ENCODE peak calls at places on chromosomes 11 and 22, in ten cellular contexts. Z is uterus; X is GM12865; S is cardiac muscle cell; Y is effector memory CD4-positive, alpha-beta T cell; B is fibroblast of pulmonary artery; L is colonic mucosa; Q is PC-3; H is heart right ventricle; D is right cardiac atrium. V is an unnamed sample.

GRCh38 chr11:10181811-10182210 is 112.2 kb downstream of the SBF2 start:
- DNase-seq in Q (peak), Z (no peak), S (no peak), L (no peak), D (no peak), B (peak), Y (no peak), X (peak), H (no peak), V (peak)

GRCh38 chr11:62984451-62984991 is at the start of gene SLC22A6:
- DNase-seq in H (no peak), D (no peak), B (no peak), Y (no peak), Q (no peak), S (no peak), L (no peak), X (no peak), Z (no peak), V (no peak)

GRCh38 chr11:59523541-59523940 is 12.2 kb downstream of the OR4D9 start:
- DNase-seq in S (no peak), D (no peak), Z (no peak), L (no peak), H (no peak), X (no peak), Y (no peak), B (no peak), Q (peak), V (no peak)

GRCh38 chr11:35214792-35215193 is 75.8 kb downstream of the CD44 start:
- DNase-seq in B (peak), Y (no peak), X (no peak), Q (peak), L (no peak), H (no peak), D (no peak), Z (no peak), S (no peak), V (no peak)

GRCh38 chr11:10969387-10969786 is 111.5 kb upstream of the ZBED5 start:
- DNase-seq in S (no peak), H (no peak), B (no peak), L (no peak), Y (no peak), X (no peak), D (no peak), Q (no peak), Z (no peak), V (no peak)

GRCh38 chr11:69356703-69357457 is 62.9 kb downstream of the MYEOV start:
- DNase-seq in B (no peak), H (no peak), D (no peak), Z (no peak), S (no peak), Y (no peak), L (peak), Q (no peak), X (no peak), V (no peak)

GRCh38 chr22:48649466-48649865 is 1178.2 kb downstream of the BRD1 start:
- DNase-seq in Y (no peak), S (no peak), Q (no peak), X (no peak), Z (no peak), H (peak), B (no peak), D (peak), L (no peak), V (no peak)

GRCh38 chr11:35182317-35182939 is 43.5 kb downstream of the CD44 start:
- DNase-seq in L (no peak), Z (no peak), B (no peak), D (no peak), S (no peak), X (peak), Q (peak), Y (no peak), H (no peak), V (no peak)

GRCh38 chr11:94417386-94417987 is 16.3 kb upstream of the GPR83 start:
- DNase-seq in S (peak), B (peak), Z (no peak), Y (no peak), D (no peak), X (peak), Q (peak), L (no peak), H (no peak), V (peak)

GRCh38 chr11:118128821-118129474 is 23.7 kb downstream of the SCN4B start:
- DNase-seq in B (no peak), Z (no peak), S (no peak), L (no peak), H (no peak), D (no peak), Y (no peak), X (no peak), Q (no peak), V (no peak)

GRCh38 chr22:19483481-19484244 is 3.9 kb downstream of the CDC45 start:
- DNase-seq in X (no peak), B (peak), D (no peak), S (no peak), Y (no peak), Z (no peak), H (no peak), Q (peak), L (no peak), V (no peak)

GRCh38 chr11:84981296-84981695 is 645.8 kb downstream of the DLG2 start:
- DNase-seq in Z (no peak), B (no peak), S (no peak), D (no peak), H (no peak), Q (peak), Y (no peak), X (no peak), L (no peak), V (no peak)

GRCh38 chr22:20503816-20504215 is 3.6 kb upstream of the MED15 start:
- DNase-seq in S (no peak), Y (no peak), D (no peak), H (no peak), Z (no peak), X (no peak), Q (peak), L (peak), B (no peak), V (no peak)

GRCh38 chr11:6655790-6656580 is at the start of gene DCHS1:
- DNase-seq in Z (peak), Y (no peak), S (peak), L (no peak), B (no peak), H (peak), Q (no peak), D (peak), X (no peak), V (no peak)

GRCh38 chr11:125165664-125166346 is 1.3 kb downstream of the PKNOX2 start:
- DNase-seq in Z (no peak), Y (no peak), X (no peak), D (no peak), Q (no peak), S (peak), B (peak), L (no peak), H (no peak), V (no peak)

GRCh38 chr22:30025187-30025586 is 55.1 kb upstream of the HORMAD2 start:
- DNase-seq in L (no peak), X (no peak), Z (no peak), D (no peak), Y (no peak), S (no peak), H (no peak), Q (peak), B (no peak), V (no peak)

GRCh38 chr11:14300661-14301304 is 58.2 kb downstream of the RRAS2 start:
- DNase-seq in X (peak), H (no peak), Y (peak), Z (peak), S (peak), D (no peak), L (peak), Q (peak), B (peak), V (peak)

GRCh38 chr11:66315498-66315885 is 1.4 kb downstream of the CD248 start:
- DNase-seq in Y (no peak), B (no peak), Q (no peak), X (no peak), D (peak), L (no peak), H (no peak), S (no peak), Z (no peak), V (no peak)

GRCh38 chr11:59992420-59992819 is 24.6 kb upstream of the OOSP4B start:
- DNase-seq in L (no peak), Y (no peak), X (no peak), D (no peak), S (no peak), Q (no peak), H (no peak), Z (no peak), B (no peak), V (peak)

GRCh38 chr11:116697011-116697410 is 75.8 kb downstream of the BUD13 start:
- DNase-seq in D (no peak), B (no peak), X (no peak), S (no peak), Y (no peak), Q (peak), L (peak), H (no peak), Z (no peak), V (no peak)

GRCh38 chr11:14725150-14725549 is 81.5 kb downstream of the PDE3B start:
- DNase-seq in H (no peak), Y (no peak), S (no peak), Z (no peak), Q (no peak), L (no peak), D (no peak), X (no peak), B (no peak), V (no peak)

GRCh38 chr22:30855677-30856518 is 112.7 kb downstream of the MORC2 start:
- DNase-seq in Q (no peak), D (no peak), S (no peak), X (no peak), Y (no peak), L (peak), B (no peak), H (no peak), Z (no peak), V (no peak)

GRCh38 chr11:10730151-10730550 is 20.9 kb upstream of the CTR9 start:
- DNase-seq in X (no peak), Q (no peak), H (no peak), L (no peak), Y (no peak), B (no peak), D (no peak), S (no peak), Z (no peak), V (no peak)

GRCh38 chr11:6541356-6541755 is 44.3 kb downstream of the DNHD1 start:
- DNase-seq in L (no peak), Q (no peak), Z (no peak), D (no peak), B (no peak), X (no peak), S (no peak), H (no peak), Y (no peak), V (no peak)

GRCh38 chr22:48756146-48757111 is 1071.2 kb downstream of the BRD1 start:
- DNase-seq in S (no peak), L (peak), Z (no peak), X (no peak), Q (no peak), D (no peak), B (no peak), Y (no peak), H (no peak), V (no peak)

GRCh38 chr11:128835741-128836410 is 31.2 kb downstream of the KCNJ1 start:
- DNase-seq in H (peak), B (peak), Y (no peak), L (no peak), D (peak), X (no peak), Q (no peak), S (no peak), Z (no peak), V (no peak)

GRCh38 chr22:42937164-42937854 is 77.6 kb downstream of the PACSIN2 start:
- DNase-seq in Q (peak), Y (no peak), D (peak), L (peak), B (peak), S (no peak), H (no peak), X (peak), Z (peak), V (no peak)

GRCh38 chr22:19819911-19820879 is 34.5 kb downstream of the GNB1L start:
- DNase-seq in B (no peak), S (no peak), X (no peak), Q (no peak), D (no peak), H (no peak), Z (no peak), L (peak), Y (no peak), V (no peak)

GRCh38 chr11:17611049-17611448 is 64.0 kb downstream of the OTOG start:
- DNase-seq in H (no peak), B (no peak), Z (no peak), Q (no peak), X (no peak), Y (no peak), D (no peak), L (no peak), S (no peak), V (no peak)

GRCh38 chr11:113876074-113876797 is 864 bp upstream of the USP28 start:
- DNase-seq in Y (no peak), L (peak), Z (peak), B (no peak), Q (no peak), X (peak), S (no peak), D (no peak), H (no peak), V (no peak)

GRCh38 chr11:133078591-133079179 is 453.6 kb downstream of the OPCML start:
- DNase-seq in X (peak), B (peak), Q (peak), H (peak), D (no peak), S (peak), Z (no peak), L (no peak), Y (no peak), V (peak)

GRCh38 chr22:19844423-19845368 is 10.0 kb downstream of the GNB1L start:
- DNase-seq in H (peak), Z (no peak), Y (no peak), Q (peak), S (no peak), D (peak), L (peak), B (peak), X (no peak), V (no peak)

GRCh38 chr11:16358726-16359125 is 2.4 kb upstream of the SOX6 start:
- DNase-seq in X (no peak), S (no peak), H (no peak), Z (no peak), D (no peak), B (no peak), Y (no peak), L (no peak), Q (no peak), V (no peak)

DNA sequence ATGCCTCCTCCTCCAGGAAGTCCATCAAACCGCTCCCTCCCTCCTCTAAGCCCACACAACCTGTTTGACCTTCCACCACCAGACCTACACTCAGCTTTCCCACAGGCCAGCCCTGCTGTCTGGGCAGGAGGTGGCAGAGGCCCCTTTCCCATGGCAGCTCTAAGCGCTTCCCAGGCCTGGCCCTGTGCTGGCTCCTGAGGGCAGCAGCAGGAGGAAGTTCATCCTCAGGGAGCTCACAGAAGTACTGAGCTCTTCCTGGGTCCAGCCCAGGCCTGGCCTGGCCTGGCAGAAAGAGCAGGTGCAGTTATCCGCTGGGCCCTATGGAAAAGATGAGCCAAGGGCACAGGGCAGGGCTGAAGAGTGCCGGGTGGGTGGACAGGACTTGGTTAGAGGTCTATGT is 31.4 kb downstream of the ARAP1 start:
- DNase-seq in H (no peak), S (no peak), B (no peak), Q (no peak), X (no peak), Y (no peak), D (peak), Z (no peak), L (no peak), V (no peak)
- H3K4me3 ChIP-seq in H (peak), S (no peak), B (peak), Q (peak), X (peak), Y (peak), D (peak), Z (peak), L (peak), V (peak)

GRCh38 chr11:64801591-64802369 is 1.2 kb downstream of the MAP4K2 start:
- DNase-seq in B (no peak), S (no peak), Q (no peak), L (no peak), Z (no peak), H (no peak), Y (no peak), D (peak), X (no peak), V (no peak)
- H3K4me3 ChIP-seq in B (peak), S (no peak), Q (peak), L (peak), Z (peak), H (peak), Y (peak), D (peak), X (peak), V (peak)

GRCh38 chr11:47983464-47984397 is 3.4 kb downstream of the PTPRJ start:
- DNase-seq in D (no peak), Q (peak), L (no peak), Z (no peak), X (no peak), S (no peak), H (no peak), B (peak), Y (no peak), V (no peak)
- H3K4me3 ChIP-seq in D (no peak), Q (peak), L (no peak), Z (no peak), X (no peak), S (no peak), H (no peak), B (no peak), Y (no peak), V (no peak)

DNA sequence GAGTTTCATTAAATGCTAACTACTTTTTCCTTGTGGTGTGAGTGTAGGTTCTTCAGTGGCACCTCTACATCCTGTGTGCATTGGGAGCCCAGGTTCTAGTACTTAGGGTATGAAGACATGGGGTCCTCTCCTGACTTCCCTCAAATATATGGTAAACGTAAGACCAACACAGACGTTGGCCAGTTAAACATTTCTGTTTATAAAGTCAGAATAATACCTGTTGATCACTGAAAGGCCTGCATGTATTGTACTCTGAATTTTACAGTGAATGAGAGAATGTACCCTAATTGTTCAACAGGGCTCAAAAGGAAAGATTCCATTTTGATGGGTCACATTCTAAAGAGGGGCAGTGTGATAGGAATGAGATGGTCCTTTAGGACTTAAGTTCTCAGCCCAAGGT is 3.2 kb downstream of the RPL27A start:
- DNase-seq in D (no peak), S (no peak), L (no peak), Q (no peak), B (no peak), X (peak), Y (no peak), H (no peak), Z (no peak), V (no peak)
- H3K4me3 ChIP-seq in D (no peak), S (no peak), L (no peak), Q (no peak), B (no peak), X (no peak), Y (no peak), H (no peak), Z (no peak), V (no peak)

DNA sequence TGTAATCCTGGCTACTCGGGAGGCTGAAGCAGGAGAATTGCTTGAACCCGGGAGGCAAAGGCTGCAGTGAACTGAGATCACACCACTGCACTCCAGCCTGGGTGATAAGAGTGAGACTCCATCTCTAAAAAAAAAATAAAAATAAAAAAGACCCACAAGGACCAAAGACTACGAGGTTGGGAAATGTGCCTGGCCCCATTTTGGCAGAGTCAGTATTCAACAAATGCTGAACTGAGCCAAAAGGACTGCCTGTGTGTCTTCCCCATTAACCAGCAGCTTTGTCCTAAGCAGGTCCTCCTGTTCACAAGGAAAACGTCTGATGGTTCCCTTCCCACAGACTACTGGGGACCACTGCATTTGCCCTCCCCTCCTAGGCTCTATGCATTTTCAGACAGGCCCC is 27.6 kb downstream of the ADORA2A start:
- DNase-seq in B (no peak), L (no peak), Z (no peak), Y (no peak), H (no peak), S (no peak), Q (no peak), D (peak), X (no peak), V (no peak)
- H3K4me3 ChIP-seq in B (no peak), L (no peak), Z (no peak), Y (no peak), H (no peak), S (no peak), Q (no peak), D (no peak), X (no peak), V (no peak)